ENCODE peak calls at places on chromosomes 3 and 15, in ten cellular contexts. L is HEK293T, P is NCI-H226, H is esophagus muscularis mucosa, Y is T-helper 1 cell, A is lower leg skin, U is T-helper 2 cell, F is epithelial cell of proximal tubule, W is LoVo, M is AG09319. T is an unnamed sample.

GRCh38 chr3:58627580-58627894 is 39.0 kb downstream of the FAM3D start:
- DNase-seq in L (no peak), P (peak; percentile 57), H (no peak), Y (no peak), A (no peak), U (no peak), F (no peak), W (no peak), M (no peak), T (peak; percentile 58)

GRCh38 chr15:74423443-74424257 is 10.1 kb downstream of the SEMA7A start:
- DNase-seq in L (no peak), P (peak; percentile 31), H (no peak), Y (no peak), A (no peak), U (no peak), F (no peak), W (peak; percentile 11), M (no peak), T (no peak)

GRCh38 chr3:15108082-15108545 is 9.2 kb upstream of the RBSN start:
- DNase-seq in L (peak; percentile 88), P (peak; percentile 38), H (no peak), Y (peak; percentile 71), A (peak; percentile 32), U (peak; percentile 52), F (no peak), W (peak; percentile 72), M (peak; percentile 48), T (peak; percentile 62)

GRCh38 chr3:11648735-11649134 is 5.0 kb upstream of the VGLL4 start:
- DNase-seq in L (no peak), P (no peak), H (no peak), Y (no peak), A (no peak), U (no peak), F (no peak), W (no peak), M (no peak), T (no peak)

GRCh38 chr3:144182501-144182900 is 210.9 kb downstream of the DIPK2A start:
- DNase-seq in L (no peak), P (no peak), H (no peak), Y (no peak), A (no peak), U (no peak), F (no peak), W (no peak), M (no peak), T (no peak)

GRCh38 chr15:100245855-100246254 is 95.9 kb downstream of the ADAMTS17 start:
- DNase-seq in L (no peak), P (no peak), H (no peak), Y (no peak), A (no peak), U (no peak), F (no peak), W (no peak), M (no peak), T (no peak)

GRCh38 chr3:123595396-123595795 is 10.5 kb upstream of the HACD2 start:
- DNase-seq in L (no peak), P (no peak), H (peak; percentile 24), Y (no peak), A (no peak), U (no peak), F (no peak), W (no peak), M (no peak), T (peak; percentile 21)

GRCh38 chr15:90188914-90189748 is 12.0 kb upstream of the SEMA4B start:
- DNase-seq in L (no peak), P (no peak), H (no peak), Y (no peak), A (no peak), U (no peak), F (no peak), W (no peak), M (no peak), T (no peak)

GRCh38 chr3:190194506-190194905 is 73.8 kb upstream of the P3H2 start:
- DNase-seq in L (no peak), P (no peak), H (no peak), Y (no peak), A (no peak), U (no peak), F (no peak), W (no peak), M (no peak), T (no peak)

GRCh38 chr3:156626104-156626503 is 48.3 kb upstream of the TIPARP start:
- DNase-seq in L (no peak), P (peak; percentile 84), H (no peak), Y (no peak), A (no peak), U (no peak), F (peak; percentile 73), W (peak; percentile 31), M (no peak), T (no peak)

GRCh38 chr3:135304378-135304777 is 509.3 kb downstream of the EPHB1 start:
- DNase-seq in L (no peak), P (no peak), H (no peak), Y (no peak), A (no peak), U (no peak), F (no peak), W (no peak), M (no peak), T (no peak)

GRCh38 chr3:82382831-82383230 is 621.4 kb upstream of the GBE1 start:
- DNase-seq in L (no peak), P (no peak), H (no peak), Y (no peak), A (no peak), U (no peak), F (no peak), W (no peak), M (no peak), T (no peak)

GRCh38 chr3:46710671-46711295 is 6.9 kb downstream of the PRSS50 start:
- DNase-seq in L (no peak), P (no peak), H (no peak), Y (no peak), A (no peak), U (no peak), F (no peak), W (no peak), M (no peak), T (no peak)

GRCh38 chr15:47577476-47577875 is 139.8 kb upstream of the SEMA6D start:
- DNase-seq in L (no peak), P (no peak), H (no peak), Y (no peak), A (no peak), U (no peak), F (no peak), W (no peak), M (no peak), T (no peak)

GRCh38 chr3:82376883-82377282 is 615.4 kb upstream of the GBE1 start:
- DNase-seq in L (no peak), P (no peak), H (no peak), Y (no peak), A (no peak), U (no peak), F (no peak), W (no peak), M (no peak), T (no peak)

GRCh38 chr3:197335428-197336132 is 37.2 kb upstream of the DLG1 start:
- DNase-seq in L (no peak), P (peak; percentile 43), H (no peak), Y (no peak), A (no peak), U (no peak), F (no peak), W (no peak), M (no peak), T (no peak)

GRCh38 chr3:194336601-194337355 is 14.3 kb downstream of the CPN2 start:
- DNase-seq in L (no peak), P (no peak), H (no peak), Y (no peak), A (no peak), U (no peak), F (no peak), W (no peak), M (no peak), T (no peak)

GRCh38 chr3:124492824-124493223 is 237.4 kb upstream of the UMPS start:
- DNase-seq in L (peak; percentile 57), P (no peak), H (no peak), Y (no peak), A (peak; percentile 23), U (no peak), F (no peak), W (peak; percentile 74), M (no peak), T (peak; percentile 35)

GRCh38 chr3:197466586-197467399 is 89.0 kb downstream of the BDH1 start:
- DNase-seq in L (no peak), P (peak; percentile 39), H (no peak), Y (no peak), A (no peak), U (no peak), F (no peak), W (no peak), M (peak; percentile 43), T (peak; percentile 69)

GRCh38 chr3:141375381-141376301 is 7.3 kb downstream of the ZBTB38 start:
- DNase-seq in L (no peak), P (no peak), H (no peak), Y (no peak), A (no peak), U (no peak), F (no peak), W (no peak), M (no peak), T (no peak)

GRCh38 chr3:149486726-149487125 is 12.2 kb downstream of the TM4SF4 start:
- DNase-seq in L (no peak), P (no peak), H (no peak), Y (no peak), A (no peak), U (no peak), F (no peak), W (no peak), M (no peak), T (no peak)

GRCh38 chr3:72916249-72916648 is 28.4 kb downstream of the GXYLT2 start:
- DNase-seq in L (no peak), P (no peak), H (no peak), Y (no peak), A (no peak), U (no peak), F (no peak), W (no peak), M (no peak), T (no peak)

GRCh38 chr3:42247576-42248027 is 18.4 kb downstream of the CCK start:
- DNase-seq in L (peak; percentile 63), P (peak; percentile 15), H (no peak), Y (peak; percentile 50), A (peak; percentile 47), U (peak; percentile 16), F (no peak), W (peak; percentile 75), M (peak; percentile 15), T (peak; percentile 61)

GRCh38 chr3:48467110-48467454 is 20.5 kb downstream of the ATRIP start:
- DNase-seq in L (no peak), P (no peak), H (no peak), Y (no peak), A (no peak), U (no peak), F (no peak), W (no peak), M (no peak), T (no peak)

GRCh38 chr3:40192628-40193027 is 116.9 kb upstream of the EIF1B start:
- DNase-seq in L (no peak), P (no peak), H (peak; percentile 39), Y (no peak), A (no peak), U (no peak), F (no peak), W (no peak), M (no peak), T (no peak)

GRCh38 chr3:58633157-58633865 is 33.3 kb downstream of the FAM3D start:
- DNase-seq in L (no peak), P (no peak), H (no peak), Y (no peak), A (no peak), U (no peak), F (no peak), W (no peak), M (no peak), T (no peak)

GRCh38 chr3:167520656-167521360 is 47.0 kb upstream of the SERPINI2 start:
- DNase-seq in L (no peak), P (no peak), H (no peak), Y (no peak), A (no peak), U (no peak), F (no peak), W (no peak), M (no peak), T (no peak)

GRCh38 chr15:32855942-32856341 is 138.1 kb downstream of the GREM1 start:
- DNase-seq in L (no peak), P (peak; percentile 86), H (no peak), Y (no peak), A (peak; percentile 47), U (no peak), F (peak; percentile 94), W (peak; percentile 12), M (peak; percentile 95), T (peak; percentile 94)